ENCODE peak calls at places on chromosomes 6 and 20, in six cellular contexts. I is right lobe of liver, H is right atrium auricular region, X is tibial nerve, O is K562, D is gastrocnemius medialis. Y is an unnamed sample.

GRCh38 chr20:51457281-51457932 is 85.1 kb downstream of the NFATC2 start:
- DNase-seq in I (no peak), D (no peak), O (no peak), X (no peak), H (peak; percentile 72), Y (no peak)

GRCh38 chr6:39197521-39198500 is 31.5 kb downstream of the KCNK5 start:
- DNase-seq in I (no peak), H (no peak), O (no peak), X (no peak), D (no peak), Y (no peak)

GRCh38 chr6:128275030-128275429 is 245.4 kb downstream of the PTPRK start:
- DNase-seq in I (no peak), O (no peak), H (no peak), X (no peak), D (no peak), Y (no peak)

GRCh38 chr6:73382462-73383113 is 12.0 kb upstream of the DDX43 start:
- DNase-seq in D (no peak), H (no peak), O (no peak), I (no peak), X (no peak), Y (no peak)

GRCh38 chr6:53294095-53294494 is 54.7 kb downstream of the ELOVL5 start:
- DNase-seq in I (no peak), X (no peak), H (no peak), D (no peak), O (no peak), Y (no peak)

GRCh38 chr20:56440346-56441007 is 27.9 kb upstream of the RTF2 start:
- DNase-seq in I (no peak), X (no peak), O (no peak), D (no peak), H (no peak), Y (peak; percentile 46)

GRCh38 chr6:42970859-42971612 is 7.9 kb downstream of the PEX6 start:
- DNase-seq in D (no peak), I (no peak), H (no peak), O (peak; percentile 80), X (no peak), Y (no peak)

GRCh38 chr6:125570546-125570945 is 178.9 kb upstream of the HEY2 start:
- DNase-seq in H (no peak), X (no peak), O (no peak), D (no peak), I (no peak), Y (no peak)

GRCh38 chr6:117906905-117907599 is at the start of gene SLC35F1:
- DNase-seq in X (no peak), H (no peak), I (peak; percentile 56), O (peak; percentile 26), D (no peak), Y (no peak)

GRCh38 chr6:13053080-13053479 is 275.3 kb downstream of the TBC1D7 start:
- DNase-seq in O (no peak), H (no peak), I (no peak), X (no peak), D (peak; percentile 12), Y (no peak)

GRCh38 chr20:20448891-20449290 is 81.0 kb downstream of the INSM1 start:
- DNase-seq in D (no peak), O (no peak), H (no peak), I (no peak), X (no peak), Y (no peak)

GRCh38 chr6:169452869-169453186 is 199.2 kb upstream of the THBS2 start:
- DNase-seq in D (no peak), H (no peak), X (no peak), I (no peak), O (no peak), Y (no peak)

GRCh38 chr6:14074723-14075503 is 42.7 kb upstream of the CD83 start:
- DNase-seq in H (no peak), X (no peak), D (no peak), O (no peak), I (no peak), Y (no peak)

GRCh38 chr6:89528865-89529264 is 95.9 kb downstream of the ANKRD6 start:
- DNase-seq in H (no peak), I (no peak), D (no peak), O (no peak), X (no peak), Y (no peak)

GRCh38 chr20:22791877-22792525 is 207.6 kb upstream of the FOXA2 start:
- DNase-seq in H (no peak), I (no peak), X (no peak), O (no peak), D (no peak), Y (no peak)

GRCh38 chr20:58829531-58829941 is 21.2 kb downstream of the GNAS-AS1 start:
- DNase-seq in O (no peak), H (no peak), X (no peak), D (peak; percentile 75), I (no peak), Y (no peak)

GRCh38 chr6:134175532-134176282 is 123.3 kb upstream of the SLC2A12 start:
- DNase-seq in H (peak; percentile 91), I (peak; percentile 82), D (peak; percentile 65), X (peak; percentile 46), O (peak; percentile 70), Y (no peak)

GRCh38 chr6:37544530-37544929 is 44.8 kb upstream of the CCDC167 start:
- DNase-seq in X (no peak), H (no peak), I (no peak), D (no peak), O (no peak), Y (no peak)

GRCh38 chr20:48656661-48657211 is 171.1 kb downstream of the PREX1 start:
- DNase-seq in O (peak; percentile 61), D (no peak), H (no peak), X (no peak), I (no peak), Y (no peak)
- TF ChIP-seq CTCF in O (peak; percentile 57), D (no peak), H (no peak), X (no peak), I (no peak), Y (no peak)

GRCh38 chr6:139984317-139984716 is 609.9 kb upstream of the CITED2 start:
- DNase-seq in H (no peak), D (no peak), I (no peak), X (no peak), O (no peak), Y (no peak)
- H3K27ac ChIP-seq in H (no peak overlapping the region), D (no peak overlapping the region), I (no peak overlapping the region), X (no peak overlapping the region), O (no peak overlapping the region), Y (no peak overlapping the region)

GRCh38 chr20:9686001-9686400 is 152.9 kb downstream of the PAK5 start:
- DNase-seq in H (no peak), I (no peak), O (no peak), X (no peak), D (no peak), Y (no peak)
- H3K27me3 ChIP-seq in H (no peaks in the 10 kb centered on the region), I (no peaks in the 10 kb centered on the region), O (no peaks in the 10 kb centered on the region), X (no peaks in the 10 kb centered on the region), D (no peaks in the 10 kb centered on the region), Y (no peaks in the 10 kb centered on the region)

DNA sequence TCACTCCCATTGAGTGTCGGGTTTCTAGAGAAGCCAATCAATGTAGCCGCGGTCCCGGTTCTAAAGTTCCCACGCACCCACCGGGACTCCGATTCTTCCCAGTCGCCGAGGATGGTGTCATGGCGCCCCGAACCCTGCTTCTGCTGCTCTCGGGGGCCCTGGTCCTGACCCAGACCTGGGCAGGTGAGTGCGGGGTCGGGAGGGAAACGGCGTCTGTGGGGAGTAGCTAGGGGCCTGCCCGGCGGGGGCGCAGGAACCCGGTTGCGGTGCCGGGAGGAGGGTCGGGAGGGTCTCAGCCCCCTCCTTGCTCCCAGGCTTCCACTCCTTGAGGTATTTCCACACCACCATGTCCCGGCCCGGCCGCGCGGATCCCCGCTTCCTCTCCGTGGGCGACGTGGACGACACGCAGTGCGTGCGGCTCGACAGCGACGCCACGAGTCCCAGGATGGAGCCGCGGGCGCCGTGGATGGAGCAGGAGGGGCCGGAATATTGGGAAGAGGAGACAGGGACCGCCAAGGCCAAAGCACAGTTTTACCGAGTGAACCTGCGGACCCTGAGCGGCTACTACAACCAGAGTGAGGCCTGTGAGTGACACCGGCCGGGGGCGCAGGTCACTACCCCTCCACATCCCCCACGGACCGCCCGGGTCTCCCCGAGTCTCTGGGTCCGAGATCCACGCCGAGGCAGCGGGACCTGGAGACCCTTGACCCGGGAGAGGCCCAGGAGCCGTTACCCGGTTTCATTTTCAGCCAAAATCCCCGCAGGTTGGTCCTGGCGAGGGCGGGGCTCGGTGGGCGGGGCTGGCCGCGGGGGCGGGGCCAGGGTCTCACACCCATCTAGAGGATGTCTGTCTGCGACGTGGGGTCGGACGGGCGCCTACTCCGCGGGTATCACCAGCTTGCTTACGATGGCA is 35.2 kb upstream of the HLA-G start:
- DNase-seq in X (peak; percentile 29), O (no peak), I (peak; percentile 78), H (peak; percentile 78), D (no peak), Y (peak; percentile 77)
- TF ChIP-seq CTCF in X (peak; percentile 55), O (no peak), I (peak; percentile 47), H (peak; percentile 81), D (peak; percentile 44), Y (no peak)

DNA sequence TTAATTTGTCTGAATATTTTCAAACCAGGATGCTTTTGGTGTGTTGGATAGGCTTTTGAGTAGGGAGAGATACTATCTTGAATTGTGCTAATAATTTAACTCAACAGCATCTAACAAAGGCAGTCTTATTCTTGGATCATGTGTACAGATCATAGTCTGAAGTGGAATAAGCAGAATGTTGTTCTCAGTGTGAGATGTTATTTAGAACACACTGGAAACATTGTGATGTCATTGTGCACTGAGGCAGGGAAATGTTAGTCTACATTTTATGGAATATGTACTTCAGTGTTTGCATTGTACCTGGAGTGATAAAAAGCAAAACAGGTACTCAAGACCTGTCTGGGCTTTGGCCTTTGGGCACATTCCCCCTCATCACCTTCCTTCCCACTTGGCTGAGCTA is 35.0 kb downstream of the RNF144B start:
- DNase-seq in D (no peak), I (no peak), X (no peak), O (no peak), H (no peak), Y (no peak)
- H3K27ac ChIP-seq in D (peak overlapping the region; percentile 93), I (no peak overlapping the region), X (no peak overlapping the region), O (no peak overlapping the region), H (no peak overlapping the region), Y (no peak overlapping the region)

DNA sequence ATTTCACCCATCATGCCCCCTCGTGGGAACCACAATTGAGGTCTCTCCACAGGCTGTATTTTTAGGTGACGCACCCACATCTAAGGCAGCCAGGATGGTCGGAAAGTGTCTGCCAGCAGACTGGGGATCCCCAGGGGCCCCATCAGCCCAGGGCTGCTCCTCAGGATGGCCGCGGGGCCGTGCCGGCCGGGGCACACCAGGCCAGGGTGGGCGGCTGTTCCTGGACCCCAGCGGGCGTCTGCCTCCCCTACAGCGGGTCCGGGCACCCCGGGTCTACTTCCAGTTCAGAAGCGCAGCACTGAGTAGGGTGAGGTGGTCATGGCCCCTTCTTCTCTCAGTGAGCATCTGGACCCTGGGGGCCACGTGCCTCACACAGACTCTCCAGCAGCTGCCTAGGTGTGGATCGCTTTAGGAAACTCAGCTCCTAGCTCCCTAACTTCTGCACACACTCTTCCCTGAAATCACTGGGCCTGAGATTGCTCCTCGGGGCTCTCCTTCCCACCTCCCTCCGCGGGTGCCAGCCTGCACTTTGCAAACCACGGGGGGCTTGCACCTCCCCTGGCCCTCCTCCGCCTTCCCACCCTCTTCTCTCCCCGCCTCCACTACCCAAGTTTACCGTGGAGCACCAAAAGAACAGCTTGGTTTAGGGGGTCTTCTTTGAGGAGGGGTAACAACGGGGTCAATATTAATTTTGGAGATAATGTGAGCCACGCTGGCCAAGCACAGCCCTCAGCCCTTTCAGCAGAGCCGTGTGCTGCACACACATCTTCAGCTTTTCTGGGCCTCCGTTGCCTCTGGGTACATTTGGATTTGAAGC is 14.2 kb upstream of the FOXC1 start:
- DNase-seq in I (peak; percentile 51), X (no peak), H (no peak), D (no peak), O (no peak), Y (no peak)
- H3K27me3 ChIP-seq in I (no peaks in the 10 kb centered on the region), X (no peaks in the 10 kb centered on the region), H (no peaks in the 10 kb centered on the region), D (peaks cover 22% of the 10 kb centered on the region), O (peaks cover 35% of the 10 kb centered on the region), Y (peaks cover 37% of the 10 kb centered on the region)